ENCODE peak calls at places on chromosomes 1 and 21, in nine cellular contexts. U is caudate nucleus, G is omental fat pad, M is colonic mucosa, P is cardiac septum, J is AG04450, Y is erythroblast, Z is upper lobe of left lung, A is GM04503. V is an unnamed sample.

GRCh38 chr1:85361106-85361505 is 84.7 kb upstream of the BCL10 start:
- DNase-seq in U (no peak), G (no peak), M (no peak), P (no peak), J (peak), Y (no peak), Z (no peak), A (peak), V (peak)

GRCh38 chr21:44874240-44874496 is 678 bp upstream of the PTTG1IP start:
- DNase-seq in U (no peak), G (no peak), M (no peak), P (no peak), J (no peak), Y (no peak), Z (no peak), A (no peak), V (no peak)

GRCh38 chr1:101128211-101128727 is 102.7 kb upstream of the DPH5 start:
- DNase-seq in U (no peak), G (no peak), M (no peak), P (no peak), J (no peak), Y (peak), Z (no peak), A (no peak), V (no peak)

GRCh38 chr1:39204441-39205081 is at the start of gene MACF1:
- DNase-seq in U (peak), G (no peak), M (peak), P (peak), J (peak), Y (peak), Z (peak), A (peak), V (peak)

GRCh38 chr1:3244025-3244424 is 175.0 kb downstream of the PRDM16 start:
- DNase-seq in U (no peak), G (no peak), M (no peak), P (no peak), J (no peak), Y (no peak), Z (no peak), A (no peak), V (no peak)

GRCh38 chr1:225877570-225877969 is 4.6 kb downstream of the TMEM63A start:
- DNase-seq in U (peak), G (no peak), M (peak), P (no peak), J (no peak), Y (peak), Z (peak), A (peak), V (peak)

GRCh38 chr1:182368369-182368768 is 23.2 kb downstream of the GLUL start:
- DNase-seq in U (no peak), G (no peak), M (no peak), P (no peak), J (no peak), Y (no peak), Z (no peak), A (no peak), V (no peak)

GRCh38 chr1:18299441-18300338 is 181.0 kb upstream of the KLHDC7A start:
- DNase-seq in U (no peak), G (no peak), M (no peak), P (no peak), J (no peak), Y (peak), Z (no peak), A (no peak), V (no peak)

GRCh38 chr1:154912755-154913154 is 23.8 kb downstream of the PMVK start:
- DNase-seq in U (no peak), G (no peak), M (no peak), P (no peak), J (no peak), Y (no peak), Z (no peak), A (no peak), V (no peak)

GRCh38 chr1:196933531-196934189 is 9.9 kb upstream of the CFHR2 start:
- DNase-seq in U (no peak), G (no peak), M (no peak), P (no peak), J (no peak), Y (no peak), Z (no peak), A (no peak), V (no peak)

GRCh38 chr1:240282061-240282830 is 190.6 kb downstream of the FMN2 start:
- DNase-seq in U (no peak), G (no peak), M (peak), P (no peak), J (no peak), Y (no peak), Z (no peak), A (peak), V (no peak)

GRCh38 chr1:46556822-46557221 is 5.4 kb upstream of the KNCN start:
- DNase-seq in U (no peak), G (no peak), M (no peak), P (no peak), J (no peak), Y (no peak), Z (no peak), A (peak), V (no peak)

GRCh38 chr1:93499533-93499932 is 51.6 kb downstream of the FNBP1L start:
- DNase-seq in U (no peak), G (no peak), M (no peak), P (no peak), J (no peak), Y (no peak), Z (no peak), A (no peak), V (no peak)

GRCh38 chr1:28313710-28314510 is 14.9 kb upstream of the MED18 start:
- DNase-seq in U (no peak), G (peak), M (peak), P (peak), J (peak), Y (no peak), Z (peak), A (no peak), V (no peak)

GRCh38 chr1:18149113-18149641 is 41.6 kb downstream of the IGSF21 start:
- DNase-seq in U (no peak), G (no peak), M (no peak), P (no peak), J (no peak), Y (no peak), Z (no peak), A (no peak), V (no peak)

GRCh38 chr1:110588486-110588885 is 17.7 kb downstream of the KCNA2 start:
- DNase-seq in U (no peak), G (no peak), M (no peak), P (no peak), J (no peak), Y (no peak), Z (no peak), A (no peak), V (no peak)

GRCh38 chr1:231626951-231627614 is 493 bp downstream of the DISC1 start:
- DNase-seq in U (peak), G (peak), M (peak), P (peak), J (no peak), Y (no peak), Z (peak), A (no peak), V (no peak)

GRCh38 chr21:45799765-45800338 is 156.3 kb downstream of the PCBP3 start:
- DNase-seq in U (no peak), G (no peak), M (no peak), P (no peak), J (no peak), Y (no peak), Z (no peak), A (no peak), V (no peak)

GRCh38 chr1:10210841-10211804 is 753 bp downstream of the KIF1B start:
- DNase-seq in U (peak), G (peak), M (peak), P (peak), J (peak), Y (peak), Z (peak), A (peak), V (peak)

GRCh38 chr1:91404151-91405012 is at the start of gene HFM1:
- DNase-seq in U (peak), G (peak), M (peak), P (peak), J (no peak), Y (peak), Z (peak), A (no peak), V (peak)

GRCh38 chr1:26826261-26827201 is at the start of gene ZDHHC18:
- DNase-seq in U (peak), G (peak), M (peak), P (peak), J (no peak), Y (no peak), Z (peak), A (no peak), V (no peak)

GRCh38 chr21:15592271-15592860 is 137.4 kb upstream of the USP25 start:
- DNase-seq in U (no peak), G (no peak), M (no peak), P (no peak), J (peak), Y (peak), Z (no peak), A (no peak), V (no peak)

GRCh38 chr1:38154089-38154470 is 107.5 kb upstream of the POU3F1 start:
- DNase-seq in U (no peak), G (no peak), M (no peak), P (no peak), J (no peak), Y (no peak), Z (no peak), A (no peak), V (no peak)

GRCh38 chr1:219710529-219711194 is 97.8 kb upstream of the ZC3H11B start:
- DNase-seq in U (no peak), G (no peak), M (no peak), P (no peak), J (peak), Y (no peak), Z (no peak), A (peak), V (no peak)

V was measured in AG09319.